ENCODE peak calls at places on chromosomes 11 and 22, in five cellular contexts. M is sigmoid colon, V is GM12878, H is SK-N-SH, S is tibial nerve. Y is an unnamed sample.

GRCh38 chr11:3160252-3161031 is 4.7 kb downstream of the OSBPL5 start:
- DNase-seq in M (peak; percentile 96), V (no peak), H (peak; percentile 86), S (peak; percentile 86), Y (peak; percentile 94)

GRCh38 chr11:17328856-17329490 is 22.6 kb upstream of the NCR3LG1 start:
- DNase-seq in M (no peak), V (no peak), H (no peak), S (no peak), Y (no peak)

GRCh38 chr11:2775083-2775625 is 75.4 kb upstream of the KCNQ1OT1 start:
- DNase-seq in M (peak; percentile 58), V (peak; percentile 13), H (no peak), S (no peak), Y (peak; percentile 60)

GRCh38 chr11:121089566-121089965 is 11.5 kb upstream of the TECTA start:
- DNase-seq in M (no peak), V (no peak), H (no peak), S (no peak), Y (no peak)

GRCh38 chr11:76810151-76810853 is 27.1 kb downstream of the TSKU start:
- DNase-seq in M (no peak), V (no peak), H (no peak), S (peak; percentile 70), Y (no peak)

GRCh38 chr11:128239224-128239790 is 348.1 kb downstream of the ETS1 start:
- DNase-seq in M (no peak), V (no peak), H (no peak), S (no peak), Y (no peak)

GRCh38 chr11:17986007-17986710 is 26.7 kb downstream of the SERGEF start:
- DNase-seq in M (no peak), V (no peak), H (no peak), S (peak; percentile 12), Y (no peak)

GRCh38 chr11:126082251-126083109 is 19.8 kb upstream of the CDON start:
- DNase-seq in M (no peak), V (no peak), H (no peak), S (no peak), Y (no peak)

GRCh38 chr22:48670747-48671146 is 1156.9 kb downstream of the BRD1 start:
- DNase-seq in M (no peak), V (no peak), H (no peak), S (no peak), Y (no peak)

GRCh38 chr11:123700774-123701173 is 40.7 kb downstream of the ZNF202 start:
- DNase-seq in M (no peak), V (no peak), H (no peak), S (no peak), Y (no peak)

GRCh38 chr11:62547691-62548281 is 1.2 kb upstream of the AHNAK start:
- DNase-seq in M (peak; percentile 78), V (no peak), H (no peak), S (no peak), Y (no peak)

GRCh38 chr22:20205964-20206708 is 55.3 kb upstream of the CCDC188 start:
- DNase-seq in M (peak; percentile 74), V (peak; percentile 54), H (no peak), S (peak; percentile 46), Y (no peak)

GRCh38 chr11:99952816-99953215 is 734.3 kb upstream of the ARHGAP42 start:
- DNase-seq in M (no peak), V (no peak), H (no peak), S (no peak), Y (no peak)

GRCh38 chr11:61384271-61385242 is 7.8 kb upstream of the TMEM216 start:
- DNase-seq in M (no peak), V (no peak), H (no peak), S (no peak), Y (no peak)

GRCh38 chr11:103364687-103365086 is 255.5 kb downstream of the DYNC2H1 start:
- DNase-seq in M (no peak), V (no peak), H (no peak), S (no peak), Y (no peak)

GRCh38 chr11:124200671-124201070 is 17.5 kb downstream of the OR10D3 start:
- DNase-seq in M (no peak), V (no peak), H (no peak), S (no peak), Y (no peak)

GRCh38 chr22:38205261-38206128 is 3.7 kb downstream of the MAFF start:
- DNase-seq in M (peak; percentile 94), V (no peak), H (no peak), S (peak; percentile 79), Y (no peak)

GRCh38 chr11:106156290-106156937 is 79.0 kb downstream of the AASDHPPT start:
- DNase-seq in M (peak; percentile 67), V (peak; percentile 12), H (peak; percentile 27), S (no peak), Y (no peak)

GRCh38 chr11:6248248-6248647 is 9.4 kb downstream of the CNGA4 start:
- DNase-seq in M (no peak), V (no peak), H (no peak), S (no peak), Y (no peak)

GRCh38 chr11:7683571-7683970 is 10.3 kb upstream of the CYB5R2 start:
- DNase-seq in M (no peak), V (no peak), H (no peak), S (no peak), Y (no peak)

GRCh38 chr11:117930668-117931330 is 1.6 kb upstream of the TMPRSS13 start:
- DNase-seq in M (no peak), V (no peak), H (no peak), S (no peak), Y (peak; percentile 62)

GRCh38 chr11:134862168-134862567 is 450.1 kb upstream of the B3GAT1 start:
- DNase-seq in M (no peak), V (no peak), H (peak; percentile 39), S (no peak), Y (no peak)

GRCh38 chr22:42277988-42278776 is 7.7 kb upstream of the TCF20 start:
- DNase-seq in M (peak; percentile 60), V (no peak), H (peak; percentile 58), S (peak; percentile 31), Y (peak; percentile 52)

GRCh38 chr11:27282141-27282590 is 80.8 kb downstream of the CCDC34 start:
- DNase-seq in M (no peak), V (no peak), H (no peak), S (peak; percentile 23), Y (no peak)

GRCh38 chr11:118912742-118913410 is 12.8 kb downstream of the BCL9L start:
- DNase-seq in M (no peak), V (peak; percentile 43), H (no peak), S (no peak), Y (no peak)

GRCh38 chr11:27237641-27238040 is 125.4 kb downstream of the CCDC34 start:
- DNase-seq in M (peak; percentile 68), V (no peak), H (no peak), S (no peak), Y (no peak)

GRCh38 chr22:39943366-39943765 is 16.8 kb upstream of the TMA7B start:
- DNase-seq in M (no peak), V (no peak), H (no peak), S (no peak), Y (no peak)
- TF ChIP-seq CTCF in M (no peak), V (peak; percentile 2), H (no peak), S (no peak), Y (no peak)

GRCh38 chr11:44750440-44751005 is 23.8 kb downstream of the TSPAN18 start:
- DNase-seq in M (no peak), V (no peak), H (no peak), S (no peak), Y (peak; percentile 63)

GRCh38 chr11:44748606-44749005 is 21.8 kb downstream of the TSPAN18 start:
- DNase-seq in M (no peak), V (no peak), H (no peak), S (no peak), Y (no peak)

GRCh38 chr11:44747339-44747738 is 20.6 kb downstream of the TSPAN18 start:
- DNase-seq in M (no peak), V (no peak), H (no peak), S (no peak), Y (no peak)

GRCh38 chr11:44747836-44748235 is 21.1 kb downstream of the TSPAN18 start:
- DNase-seq in M (peak; percentile 21), V (no peak), H (no peak), S (no peak), Y (no peak)

GRCh38 chr11:44749160-44749559 is 22.4 kb downstream of the TSPAN18 start:
- DNase-seq in M (no peak), V (no peak), H (no peak), S (no peak), Y (no peak)
- H3K36me3 ChIP-seq in M (no peaks in the 10 kb centered on the region), V (no peaks in the 10 kb centered on the region), H (no peaks in the 10 kb centered on the region), S (no peaks in the 10 kb centered on the region), Y (no peaks in the 10 kb centered on the region)

GRCh38 chr11:35115688-35116030 is 23.3 kb upstream of the CD44 start:
- DNase-seq in M (no peak), V (no peak), H (no peak), S (no peak), Y (no peak)

GRCh38 chr11:35116245-35116644 is 22.7 kb upstream of the CD44 start:
- DNase-seq in M (no peak), V (no peak), H (no peak), S (no peak), Y (no peak)

GRCh38 chr11:35112846-35113105 is 26.2 kb upstream of the CD44 start:
- DNase-seq in M (no peak), V (no peak), H (no peak), S (no peak), Y (no peak)

GRCh38 chr11:35116762-35117588 is 22.0 kb upstream of the CD44 start:
- DNase-seq in M (no peak), V (no peak), H (no peak), S (no peak), Y (no peak)

DNA sequence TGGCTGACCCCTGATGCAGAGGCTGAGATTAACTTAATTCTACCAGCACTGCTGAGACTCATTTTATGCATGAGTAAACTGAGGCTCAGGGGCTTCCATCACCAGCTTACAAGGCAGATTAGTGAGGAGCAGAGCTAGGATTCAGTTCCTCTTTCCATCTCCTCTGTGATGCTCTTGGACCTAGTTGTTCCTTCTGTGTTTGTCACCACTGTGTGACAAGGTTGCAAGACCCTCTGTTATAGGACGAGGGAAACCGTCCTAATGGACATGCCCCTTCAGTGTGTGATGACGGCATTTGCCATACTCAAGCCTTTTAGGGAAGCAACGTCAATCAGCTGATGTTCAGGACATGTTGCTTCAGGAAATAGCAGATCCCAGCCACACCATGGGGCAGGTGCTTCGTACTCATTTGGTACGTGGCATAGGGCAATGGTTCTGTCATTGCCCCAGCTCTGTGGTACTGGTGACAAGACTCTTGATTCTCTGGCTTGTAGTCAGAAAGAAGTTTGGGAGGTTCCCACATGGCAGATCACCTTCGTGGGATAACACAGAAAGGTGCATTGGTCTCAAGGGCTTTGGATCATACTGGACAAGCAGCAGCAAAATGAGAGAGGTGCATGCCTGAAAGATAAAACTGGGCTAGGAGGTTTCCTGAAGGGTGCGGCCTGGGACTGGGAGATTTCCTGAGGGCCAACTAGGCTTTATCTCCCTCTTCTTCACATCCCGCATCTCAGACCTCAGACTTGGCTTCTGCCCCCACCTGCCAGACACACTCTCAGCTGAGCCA is 23.9 kb upstream of the CD44 start:
- DNase-seq in M (no peak), V (no peak), H (no peak), S (no peak), Y (no peak)
- TF ChIP-seq EP300 in M (no peak), V (no peak), H (no peak), S (no peak), Y (no peak)

DNA sequence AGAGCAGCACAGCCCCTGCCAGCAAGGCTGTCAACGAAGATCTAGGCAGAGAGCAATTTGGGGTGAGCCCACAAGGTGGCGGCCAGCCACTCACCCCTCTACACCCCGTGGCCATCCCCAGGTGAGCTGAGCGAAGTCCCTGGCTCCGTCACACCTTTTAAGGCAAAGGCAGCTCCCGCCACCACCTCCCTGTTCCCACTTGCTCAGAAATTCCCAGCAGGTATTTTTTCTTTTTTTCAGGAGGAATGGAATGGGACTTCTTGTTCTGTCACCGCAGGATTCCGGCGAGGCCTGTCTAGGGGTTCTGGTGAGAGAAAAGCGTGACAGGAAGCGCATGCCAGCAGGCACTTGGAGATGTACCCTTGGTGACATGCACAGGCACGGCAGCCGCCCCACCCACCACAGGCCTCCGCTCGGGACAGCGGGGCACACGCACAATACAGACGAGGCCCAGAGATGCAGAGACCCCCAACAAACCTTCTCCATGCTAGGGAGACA is 10.0 kb downstream of the RPL3 start:
- DNase-seq in M (no peak), V (no peak), H (no peak), S (no peak), Y (no peak)
- TF ChIP-seq CTCF in M (no peak), V (peak; percentile 16), H (no peak), S (no peak), Y (no peak)

Y was measured in suprapubic skin.